ENCODE peak calls at places on chromosomes 16 and 17, in five cellular contexts. U is left lung, B is hepatic stellate cell, W is C1 segment of cervical spinal cord, H is H54. V is an unnamed sample.

GRCh38 chr16:49901711-49902110 is 45.8 kb upstream of the ZNF423 start:
- DNase-seq in U (no peak), B (no peak), W (no peak), H (no peak), V (no peak)

GRCh38 chr16:5228369-5228768 is 130.8 kb upstream of the EEF2KMT start:
- DNase-seq in U (no peak), B (no peak), W (no peak), H (no peak), V (no peak)

GRCh38 chr16:3671424-3671823 is 16.9 kb downstream of the DNASE1 start:
- DNase-seq in U (peak), B (no peak), W (no peak), H (no peak), V (no peak)

GRCh38 chr16:88835383-88835782 is 21.4 kb downstream of the GALNS start:
- DNase-seq in U (no peak), B (no peak), W (no peak), H (no peak), V (no peak)

GRCh38 chr17:50649042-50649908 is 14.6 kb downstream of the ABCC3 start:
- DNase-seq in U (no peak), B (no peak), W (no peak), H (no peak), V (no peak)

GRCh38 chr16:88763502-88764053 is 21.4 kb downstream of the PIEZO1 start:
- DNase-seq in U (no peak), B (no peak), W (no peak), H (no peak), V (no peak)

GRCh38 chr17:38867179-38867994 is 2.5 kb upstream of the LASP1 start:
- DNase-seq in U (no peak), B (no peak), W (peak), H (no peak), V (peak)

GRCh38 chr17:77344038-77344437 is 203.3 kb downstream of the SEC14L1 start:
- DNase-seq in U (no peak), B (no peak), W (no peak), H (no peak), V (no peak)

GRCh38 chr17:69878661-69879060 is 196.4 kb upstream of the KCNJ16 start:
- DNase-seq in U (no peak), B (no peak), W (no peak), H (no peak), V (no peak)

GRCh38 chr16:3578610-3579551 is 1.7 kb upstream of the NLRC3 start:
- DNase-seq in U (peak), B (no peak), W (no peak), H (peak), V (no peak)

V was measured in tibial nerve.